ENCODE peak calls at places on chromosomes 6 and 20, in six cellular contexts. D is bronchial epithelial cell, A is right lobe of liver, F is neural progenitor cell, T is endothelial cell, K is BE2C. B is an unnamed sample.

GRCh38 chr6:169173532-169174268 is 79.9 kb downstream of the THBS2 start:
- DNase-seq in D (peak; percentile 9), A (no peak), F (no peak), T (no peak), K (no peak), B (no peak)

GRCh38 chr20:25197870-25198190 is 2.3 kb downstream of the ENTPD6 start:
- DNase-seq in D (no peak), A (no peak), F (no peak), T (no peak), K (no peak), B (no peak)

GRCh38 chr20:38751360-38751976 is 3.2 kb downstream of the ACTR5 start:
- DNase-seq in D (peak; percentile 50), A (no peak), F (peak; percentile 39), T (peak; percentile 25), K (no peak), B (no peak)

GRCh38 chr6:109165392-109165964 is 70.2 kb downstream of the CEP57L1 start:
- DNase-seq in D (peak; percentile 38), A (no peak), F (peak; percentile 39), T (peak; percentile 11), K (no peak), B (peak; percentile 5)

GRCh38 chr6:11710221-11710836 is 68.3 kb downstream of the ADTRP start:
- DNase-seq in D (peak; percentile 33), A (no peak), F (no peak), T (no peak), K (peak; percentile 8), B (no peak)

GRCh38 chr6:23498013-23498412 is 628.0 kb upstream of the NRSN1 start:
- DNase-seq in D (no peak), A (no peak), F (no peak), T (no peak), K (no peak), B (no peak)

GRCh38 chr20:63043348-63044203 is 36.8 kb upstream of the BHLHE23 start:
- DNase-seq in D (no peak), A (no peak), F (no peak), T (no peak), K (peak; percentile 4), B (no peak)

GRCh38 chr20:49394264-49394663 is 88.2 kb downstream of the KCNB1 start:
- DNase-seq in D (no peak), A (no peak), F (no peak), T (no peak), K (no peak), B (no peak)

GRCh38 chr20:47778398-47779354 is 6.6 kb downstream of the SULF2 start:
- DNase-seq in D (no peak), A (no peak), F (no peak), T (no peak), K (no peak), B (no peak)

DNA sequence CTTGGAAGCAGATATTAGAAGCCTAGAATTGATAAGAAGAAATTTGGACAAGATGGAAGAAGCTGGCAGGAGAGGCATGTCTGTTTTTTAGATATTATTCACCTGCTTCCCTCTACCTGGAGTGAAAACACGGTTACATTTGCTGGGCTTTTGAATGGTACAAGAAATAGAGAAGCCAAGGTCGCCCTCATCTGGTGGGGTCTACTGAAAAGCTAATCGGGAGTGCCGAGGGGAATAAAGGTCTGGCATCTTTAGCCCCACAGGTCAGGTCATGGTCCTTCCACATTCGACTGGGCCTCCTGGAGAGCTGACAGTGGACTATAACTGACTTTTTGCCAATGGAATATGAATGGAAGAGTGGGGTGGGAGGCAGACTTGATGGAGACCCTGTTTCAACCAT is 4.6 kb upstream of the C2 start:
- DNase-seq in D (no peak), A (peak; percentile 58), F (peak; percentile 39), T (no peak), K (no peak), B (no peak)
- TF ChIP-seq CTCF in D (no peak), A (peak; percentile 34), F (peak; percentile 36), T (no peak), K (peak; percentile 37), B (no peak)

DNA sequence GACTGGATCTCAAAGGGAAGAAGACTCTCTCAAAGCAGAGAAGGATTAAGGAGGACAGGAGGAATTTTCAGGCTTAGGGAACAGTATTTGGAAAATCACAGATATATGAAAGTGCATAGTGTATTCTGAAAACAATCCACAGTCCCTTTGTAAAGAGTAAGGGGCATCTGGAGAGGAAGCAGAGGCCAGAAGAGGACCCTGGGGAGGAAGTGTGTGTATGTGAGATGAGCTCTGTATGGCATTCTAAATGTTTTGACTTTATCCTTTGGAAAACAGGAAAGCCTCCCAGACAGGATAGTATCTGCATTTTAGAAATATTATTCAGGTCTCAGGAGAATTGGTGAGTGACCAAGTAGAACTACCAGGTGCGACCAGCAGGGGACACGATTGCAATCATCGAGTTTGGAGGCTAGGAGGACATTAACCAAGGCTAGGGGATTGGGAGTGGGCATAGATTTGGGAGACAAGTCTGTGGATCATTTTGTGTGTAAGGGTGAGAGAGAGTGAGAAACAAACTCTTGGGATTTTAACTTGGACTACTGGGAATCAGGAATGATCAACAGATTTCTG is 38.3 kb upstream of the FAM184A start:
- DNase-seq in D (no peak), A (no peak), F (no peak), T (peak; percentile 43), K (no peak), B (no peak)
- TF ChIP-seq CTCF in D (no peak), A (no peak), F (peak; percentile 42), T (peak; percentile 90), K (peak; percentile 51), B (peak; percentile 22)

DNA sequence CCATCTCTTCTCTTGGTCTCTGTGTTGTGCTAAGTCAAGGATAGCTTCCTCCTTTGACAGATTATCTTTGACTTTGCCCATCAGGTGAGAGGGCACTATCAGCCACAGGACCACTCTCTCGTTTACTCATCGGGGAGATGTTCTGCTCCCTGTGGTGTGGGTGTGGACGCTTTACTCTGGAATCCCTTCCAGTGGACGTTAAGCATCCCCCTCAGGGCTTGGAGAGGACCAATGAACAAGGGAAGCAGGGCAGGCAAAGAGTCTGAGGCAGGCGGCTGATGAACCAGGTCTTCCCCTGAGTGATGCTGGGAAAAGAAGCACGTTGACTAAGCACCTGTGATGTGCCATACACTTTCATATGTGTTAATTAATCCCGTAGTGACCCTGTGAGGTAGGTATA is 21.0 kb upstream of the RNF24 start:
- DNase-seq in D (no peak), A (no peak), F (no peak), T (no peak), K (no peak), B (no peak)
- TF ChIP-seq CTCF in D (no peak), A (no peak), F (no peak), T (no peak), K (no peak), B (no peak)

GRCh38 chr20:19929749-19930148 is 87.4 kb upstream of the NAA20 start:
- DNase-seq in D (no peak), A (no peak), F (no peak), T (no peak), K (no peak), B (no peak)

GRCh38 chr20:19930461-19930860 is 86.7 kb upstream of the NAA20 start:
- DNase-seq in D (no peak), A (no peak), F (no peak), T (no peak), K (no peak), B (no peak)

GRCh38 chr20:19926581-19926980 is 90.6 kb upstream of the NAA20 start:
- DNase-seq in D (no peak), A (no peak), F (no peak), T (no peak), K (no peak), B (no peak)

GRCh38 chr20:19932170-19932667 is 84.9 kb upstream of the NAA20 start:
- DNase-seq in D (no peak), A (no peak), F (no peak), T (no peak), K (no peak), B (no peak)

DNA sequence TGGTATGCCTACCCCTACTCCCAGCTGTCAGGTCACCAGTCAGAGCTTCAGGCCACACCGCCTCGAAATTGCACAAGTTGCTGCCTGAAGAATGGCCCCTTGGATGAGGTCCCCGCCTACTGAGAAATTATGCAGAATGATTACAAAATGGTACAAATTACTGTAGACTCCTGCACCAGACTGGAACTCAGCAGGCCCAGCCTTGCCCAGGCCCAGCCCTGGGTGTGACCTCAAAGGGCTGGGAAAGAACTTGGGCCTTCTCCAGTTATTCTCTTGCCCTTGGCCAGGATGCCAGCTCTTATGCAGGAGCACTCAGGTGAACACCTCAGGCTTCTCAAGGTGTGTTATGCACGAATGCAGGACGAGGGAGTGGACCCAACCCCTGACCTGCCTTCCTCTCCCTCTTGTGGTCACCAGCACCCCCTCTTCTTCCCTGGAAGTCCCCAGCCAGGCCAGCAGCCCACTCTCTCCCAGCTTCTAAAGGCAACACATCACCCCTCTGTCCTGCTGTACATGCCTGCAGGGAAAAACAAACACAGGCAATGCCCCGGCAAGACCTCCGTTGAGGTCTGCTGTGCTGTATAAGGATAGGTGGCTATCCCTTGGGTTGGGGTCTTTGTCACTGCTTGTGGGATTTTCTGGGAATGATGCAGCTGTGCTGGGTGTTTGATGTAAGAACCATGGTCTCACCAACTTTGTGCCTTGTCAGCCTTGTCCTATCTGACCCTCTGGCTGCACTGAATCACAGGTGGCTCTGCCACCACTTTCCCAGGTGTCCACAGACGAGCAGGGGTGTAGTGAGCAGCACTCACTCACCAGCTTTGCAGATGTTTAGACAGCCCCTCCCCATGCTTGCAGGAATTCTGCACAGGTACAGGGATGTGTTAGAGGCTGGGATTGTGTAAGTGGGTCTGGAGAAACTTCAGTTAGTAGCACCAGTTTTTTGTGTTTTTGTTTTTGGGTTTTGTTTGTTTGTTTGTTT is 88.5 kb upstream of the NAA20 start:
- DNase-seq in D (peak; percentile 97), A (no peak), F (no peak), T (no peak), K (no peak), B (no peak)
- TF ChIP-seq CTCF in D (no peak), A (no peak), F (no peak), T (no peak), K (no peak), B (no peak)

DNA sequence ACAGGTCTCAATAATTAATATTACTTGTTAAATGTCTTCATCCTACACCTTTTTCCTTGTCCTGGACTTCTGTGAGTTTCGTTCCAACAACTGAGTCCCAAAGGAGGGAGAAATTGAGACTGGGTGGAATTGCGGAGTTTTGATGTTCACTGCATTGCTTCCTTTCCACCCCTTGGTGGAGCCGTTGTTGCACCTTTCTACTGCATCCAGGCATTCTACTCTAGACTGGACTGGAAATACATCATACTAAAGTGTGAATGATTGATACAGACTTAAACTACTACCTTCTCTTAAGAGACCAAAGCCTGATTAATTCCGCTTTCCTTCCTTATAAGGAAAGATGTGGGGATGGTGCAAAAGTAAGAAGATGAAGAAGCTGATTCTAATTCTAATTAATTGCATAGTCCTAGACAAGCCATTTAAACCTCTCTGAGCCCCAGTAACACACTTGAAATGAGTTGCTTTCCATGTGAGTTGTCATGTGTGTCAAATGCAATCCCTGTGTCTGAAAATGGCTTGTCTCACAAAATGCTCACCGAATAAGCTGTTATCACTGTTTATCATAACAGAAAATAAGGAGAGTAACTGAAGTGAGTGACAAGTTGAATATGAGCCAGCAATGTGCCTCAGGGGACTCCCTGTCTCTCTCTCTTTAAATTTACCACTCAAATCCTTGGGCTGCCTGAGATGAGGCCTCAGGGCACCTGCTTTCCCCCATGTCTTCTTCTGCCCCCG is 338.3 kb upstream of the CHD6 start:
- DNase-seq in D (peak; percentile 1), A (no peak), F (peak; percentile 44), T (no peak), K (peak; percentile 45), B (peak; percentile 19)
- TF ChIP-seq CTCF in D (no peak), A (peak; percentile 49), F (peak; percentile 79), T (no peak), K (peak; percentile 95), B (peak; percentile 53)